ENCODE peak calls at places on chromosomes 12 and 14, in five cellular contexts. W is HepG2, O is K562, R is H1, V is GM12878. A is an unnamed sample.

GRCh38 chr12:5783274-5783920 is 161.7 kb downstream of the ANO2 start:
- DNase-seq in R (peak), V (no peak), W (no peak), O (no peak), A (no peak)

GRCh38 chr12:98453492-98453891 is 61.9 kb upstream of the TMPO start:
- DNase-seq in V (no peak), R (no peak), O (no peak), W (no peak), A (no peak)

GRCh38 chr12:113103756-113104450 is 31.7 kb downstream of the RASAL1 start:
- DNase-seq in V (no peak), O (peak), W (peak), R (peak), A (peak)

GRCh38 chr14:64721899-64722298 is 17.7 kb downstream of the PLEKHG3 start:
- DNase-seq in W (no peak), R (no peak), O (no peak), V (no peak), A (no peak)

GRCh38 chr12:69136931-69137613 is 102.3 kb upstream of the CPSF6 start:
- DNase-seq in O (no peak), R (no peak), V (no peak), W (no peak), A (no peak)

GRCh38 chr12:108784270-108784669 is 53.0 kb upstream of the CORO1C start:
- DNase-seq in O (no peak), W (no peak), V (no peak), R (no peak), A (no peak)

GRCh38 chr12:111467092-111467861 is 61.6 kb downstream of the SH2B3 start:
- DNase-seq in O (no peak), W (peak), V (no peak), R (peak), A (no peak)

GRCh38 chr14:50139192-50139591 is 22.8 kb upstream of the VCPKMT start:
- DNase-seq in W (no peak), V (no peak), O (no peak), R (no peak), A (no peak)

GRCh38 chr12:83015390-83016225 is 328.9 kb downstream of the TMTC2 start:
- DNase-seq in V (no peak), R (no peak), O (peak), W (no peak), A (no peak)

GRCh38 chr14:56949828-56950227 is 139.5 kb upstream of the OTX2 start:
- DNase-seq in V (no peak), W (no peak), R (no peak), O (no peak), A (no peak)

GRCh38 chr12:49982246-49983229 is 9.8 kb downstream of the AQP6 start:
- DNase-seq in R (no peak), O (no peak), W (no peak), V (no peak), A (no peak)

GRCh38 chr12:111503116-111503515 is 96.0 kb downstream of the ATXN2 start:
- DNase-seq in W (no peak), V (no peak), O (no peak), R (no peak), A (no peak)

GRCh38 chr14:50360851-50361250 is 35.8 kb downstream of the CDKL1 start:
- DNase-seq in V (no peak), W (no peak), R (no peak), O (no peak), A (no peak)

GRCh38 chr14:21084988-21085853 is 13.2 kb downstream of the ZNF219 start:
- DNase-seq in O (no peak), W (no peak), V (no peak), R (no peak), A (no peak)

GRCh38 chr12:74043343-74043742 is 494.3 kb upstream of the ATXN7L3B start:
- DNase-seq in O (peak), R (no peak), V (no peak), W (no peak), A (no peak)

GRCh38 chr12:106903241-106903950 is 52.3 kb upstream of the TMEM263 start:
- DNase-seq in R (peak), O (peak), W (peak), V (no peak), A (peak)

GRCh38 chr14:34843011-34843554 is 32.1 kb downstream of the BAZ1A start:
- DNase-seq in W (peak), O (peak), V (peak), R (no peak), A (no peak)

GRCh38 chr12:108457006-108457733 is 57.9 kb upstream of the FICD start:
- DNase-seq in V (peak), R (peak), W (peak), O (peak), A (no peak)

GRCh38 chr12:117044790-117045174 is 54.4 kb downstream of the TESC start:
- DNase-seq in O (no peak), V (no peak), R (no peak), W (peak), A (no peak)

GRCh38 chr14:77305696-77306095 is 15.0 kb downstream of the POMT2 start:
- DNase-seq in O (no peak), W (no peak), R (no peak), V (no peak), A (no peak)

GRCh38 chr14:49044981-49045380 is 541.2 kb downstream of the RPS29 start:
- DNase-seq in R (no peak), O (no peak), W (no peak), V (no peak), A (no peak)

GRCh38 chr12:66399626-66399931 is 97.3 kb downstream of the HELB start:
- DNase-seq in O (no peak), W (no peak), R (no peak), V (no peak), A (no peak)

GRCh38 chr12:25960176-25960575 is 1.7 kb downstream of the RASSF8 start:
- DNase-seq in R (no peak), V (no peak), W (no peak), O (no peak), A (no peak)

GRCh38 chr14:24262821-24263733 is at the start of gene TGM1:
- DNase-seq in W (no peak), V (no peak), R (peak), O (no peak), A (no peak)

GRCh38 chr14:65958664-65959562 is 527.3 kb upstream of the CCDC196 start:
- DNase-seq in O (peak), V (no peak), W (peak), R (peak), A (no peak)

GRCh38 chr12:39272934-39273770 is 169.8 kb downstream of the KIF21A start:
- DNase-seq in R (peak), O (peak), V (no peak), W (peak), A (peak)

GRCh38 chr12:91630118-91630517 is 447.5 kb upstream of the DCN start:
- DNase-seq in V (no peak), R (no peak), O (no peak), W (no peak), A (no peak)

GRCh38 chr12:51721281-51721940 is 127.1 kb downstream of the FIGNL2 start:
- DNase-seq in V (no peak), W (no peak), R (peak), O (peak), A (peak)

GRCh38 chr12:29578070-29578469 is 80.6 kb upstream of the OVCH1 start:
- DNase-seq in W (no peak), V (no peak), R (no peak), O (no peak), A (no peak)

GRCh38 chr12:106747973-106748436 is 26.5 kb upstream of the RIC8B start:
- DNase-seq in W (no peak), R (no peak), V (no peak), O (no peak), A (no peak)

GRCh38 chr12:102314821-102315220 is 117.2 kb upstream of the PMCH start:
- DNase-seq in R (no peak), W (no peak), V (no peak), O (no peak), A (no peak)

GRCh38 chr12:122956028-122956427 is 10.2 kb downstream of the ABCB9 start:
- DNase-seq in R (no peak), O (no peak), V (no peak), W (no peak), A (no peak)

GRCh38 chr14:98819132-98819866 is 452.7 kb downstream of the BCL11B start:
- DNase-seq in V (no peak), W (no peak), O (no peak), R (peak), A (peak)

GRCh38 chr14:98822917-98823316 is 449.1 kb downstream of the BCL11B start:
- DNase-seq in O (no peak), V (no peak), W (no peak), R (no peak), A (no peak)

GRCh38 chr14:98816195-98816594 is 455.8 kb downstream of the BCL11B start:
- DNase-seq in O (no peak), V (no peak), W (no peak), R (no peak), A (no peak)

GRCh38 chr14:98816718-98817117 is 455.3 kb downstream of the BCL11B start:
- DNase-seq in O (no peak), V (no peak), W (no peak), R (no peak), A (no peak)

GRCh38 chr14:98819867-98820206 is 452.2 kb downstream of the BCL11B start:
- DNase-seq in V (no peak), R (no peak), W (no peak), O (no peak), A (no peak)
- TF ChIP-seq ATF2 in V (no peak), R (no peak), W (no peak), O (no peak), A (no peak)

GRCh38 chr12:76810690-76811434 is 46.9 kb downstream of the ZDHHC17 start:
- DNase-seq in W (no peak), O (no peak), R (no peak), V (no peak), A (no peak)
- TF ChIP-seq ATF2 in W (no peak), O (no peak), R (no peak), V (no peak), A (no peak)

DNA sequence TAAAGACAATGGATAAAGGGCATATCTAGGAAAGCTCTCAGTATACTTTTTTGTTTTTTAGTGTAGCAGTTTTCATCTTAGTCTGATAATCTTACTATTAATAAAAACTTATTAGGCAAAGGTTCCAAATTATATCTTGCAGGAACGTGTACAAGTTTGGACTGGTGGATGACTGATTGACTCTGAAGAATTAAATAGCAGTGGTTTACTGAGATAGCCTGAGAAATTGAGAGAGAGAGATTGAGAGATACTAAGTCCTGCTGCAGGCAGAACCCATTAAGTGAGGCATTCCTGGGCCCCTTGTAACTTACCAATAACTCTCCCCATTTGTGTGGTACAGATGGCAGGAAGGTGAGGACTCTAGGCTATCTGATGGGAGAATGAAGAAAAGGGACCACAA is 80.2 kb upstream of the SLC38A2 start:
- DNase-seq in W (no peak), R (no peak), O (no peak), V (no peak), A (no peak)
- TF ChIP-seq ATF2 in W (no peak), R (no peak), O (no peak), V (no peak), A (no peak)

GRCh38 chr12:103495783-103496456 is at the start of gene C12orf42:
- DNase-seq in V (peak), W (no peak), R (peak), O (peak), A (peak)
- TF ChIP-seq ATF2 in V (no peak), W (no peak), R (no peak), O (no peak), A (no peak)

DNA sequence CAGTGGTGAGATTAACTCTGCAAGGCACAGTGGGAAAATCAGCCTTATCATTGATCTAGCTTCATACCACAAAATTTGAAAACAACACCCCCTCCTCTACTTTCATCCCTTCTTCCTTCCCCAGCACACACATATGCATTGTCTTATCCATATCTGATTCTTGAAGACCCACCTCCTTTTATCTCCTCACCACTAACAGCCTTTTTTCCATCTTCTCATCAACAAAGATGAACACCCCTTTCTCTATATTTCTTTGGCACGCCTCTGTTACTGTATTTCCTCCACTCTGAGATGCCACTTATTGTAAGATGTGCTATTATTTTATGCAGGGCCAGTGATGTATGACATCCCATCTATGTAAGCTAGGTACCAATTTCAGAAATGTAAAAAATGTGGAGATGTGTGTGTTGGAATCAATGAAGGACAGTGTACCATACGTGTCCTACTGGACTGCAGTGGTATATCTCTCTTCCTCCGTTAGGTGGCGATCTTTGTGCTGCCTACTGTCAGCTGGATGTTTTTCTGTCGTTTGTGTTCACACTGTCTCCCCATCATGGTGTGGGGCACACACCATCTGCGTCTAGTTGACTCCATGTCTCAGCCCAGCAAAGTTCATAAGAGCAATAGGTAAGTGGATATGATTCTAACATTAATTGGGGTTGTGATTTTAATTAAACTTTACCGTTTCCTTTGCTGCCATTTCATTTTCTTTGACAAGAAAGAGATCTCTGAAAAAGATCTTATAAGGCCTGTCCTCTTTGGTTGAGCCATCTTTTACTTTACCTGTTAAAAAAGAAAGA is 24.0 kb downstream of the CCDC38 start:
- DNase-seq in R (peak), W (peak), O (peak), V (no peak), A (peak)
- TF ChIP-seq ATF2 in R (no peak), W (peak), O (no peak), V (no peak), A (no peak)

GRCh38 chr12:6866163-6866919 is 990 bp upstream of the TPI1 start:
- DNase-seq in R (peak), O (peak), W (no peak), V (no peak), A (peak)

GRCh38 chr12:6860942-6861341 is 6.4 kb upstream of the TPI1 start:
- DNase-seq in W (no peak), O (no peak), V (no peak), R (no peak), A (no peak)

GRCh38 chr12:6861391-6861790 is 5.9 kb upstream of the TPI1 start:
- DNase-seq in O (no peak), W (no peak), V (no peak), R (no peak), A (no peak)

GRCh38 chr12:6863033-6863432 is 4.3 kb upstream of the TPI1 start:
- DNase-seq in O (no peak), R (no peak), V (no peak), W (no peak), A (no peak)

GRCh38 chr12:6863586-6864321 is 3.6 kb upstream of the TPI1 start:
- DNase-seq in W (no peak), V (no peak), O (no peak), R (no peak), A (no peak)
- TF ChIP-seq ATF2 in W (no peak), V (no peak), O (no peak), R (no peak), A (no peak)

DNA sequence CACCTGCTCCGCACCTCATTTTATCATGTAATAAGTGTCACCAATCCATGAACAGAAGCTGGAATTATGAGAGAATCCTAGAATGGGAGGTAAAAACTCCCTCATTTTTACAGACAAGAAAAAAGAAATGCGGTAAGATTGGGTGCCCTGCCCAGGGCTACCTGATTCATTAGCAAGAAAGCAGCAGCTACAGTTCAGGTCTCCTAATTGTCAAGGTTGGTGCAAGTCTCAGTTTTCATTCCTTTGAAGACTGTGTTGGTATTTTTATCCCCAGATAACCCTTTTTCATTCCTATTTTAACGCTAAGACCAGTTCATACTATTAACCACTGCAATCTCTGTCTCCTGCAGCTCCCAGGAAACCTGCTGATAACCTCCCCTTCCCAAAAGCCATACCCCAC is 6.9 kb downstream of the DUSP6 start:
- DNase-seq in W (no peak), O (no peak), V (no peak), R (no peak), A (no peak)
- TF ChIP-seq ATF2 in W (no peak), O (no peak), V (no peak), R (no peak), A (no peak)

GRCh38 chr14:58815781-58816297 is 178.1 kb downstream of the DACT1 start:
- DNase-seq in R (no peak), V (no peak), W (no peak), O (no peak), A (no peak)
- TF ChIP-seq ATF2 in R (no peak), V (no peak), W (no peak), O (no peak), A (no peak)

DNA sequence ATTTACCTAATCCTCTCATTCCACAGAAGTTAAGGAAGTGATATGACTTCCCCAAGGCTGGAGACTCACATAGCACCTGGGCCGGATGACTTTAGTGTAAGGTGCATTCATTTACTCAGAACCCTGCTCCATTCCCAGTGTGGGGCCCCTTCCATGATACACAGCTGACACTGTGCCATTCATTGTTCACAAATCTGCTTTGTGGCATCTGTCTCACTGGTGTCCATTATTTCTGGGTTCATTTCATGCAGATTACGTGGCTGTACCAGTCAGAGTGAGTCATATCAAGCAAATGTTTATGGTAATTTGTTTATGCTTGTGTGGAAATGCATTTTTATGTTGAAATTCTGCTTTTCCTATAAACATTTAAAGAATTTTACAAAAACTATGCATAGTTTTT is 5.2 kb downstream of the ANO4 start:
- DNase-seq in W (no peak), V (no peak), O (no peak), R (no peak), A (no peak)
- TF ChIP-seq ATF2 in W (no peak), V (no peak), O (no peak), R (no peak), A (no peak)

GRCh38 chr12:124531281-124531745 is 36.1 kb downstream of the NCOR2 start:
- DNase-seq in O (no peak), R (no peak), V (no peak), W (no peak), A (no peak)
- TF ChIP-seq ATF2 in O (no peak), R (no peak), V (no peak), W (no peak), A (no peak)